ENCODE peak calls at places on chromosomes 13 and 19, in four cellular contexts. One of them, this sample, is unnamed.

GRCh38 chr13:99722931-99723330 is 221.7 kb downstream of the TM9SF2 start:
- DNase-seq in K562: no peak
- DNase-seq in HCT116: no peak
- DNase-seq in GM12878: peak; percentile 37
- DNase-seq in this sample: no peak

GRCh38 chr19:46896076-46896794 is 35.4 kb downstream of the ARHGAP35 start:
- DNase-seq in HCT116: no peak
- DNase-seq in GM12878: no peak
- DNase-seq in K562: no peak
- DNase-seq in this sample: no peak

GRCh38 chr19:38506723-38507550 is 73.4 kb downstream of the RYR1 start:
- DNase-seq in HCT116: peak; percentile 95
- DNase-seq in GM12878: peak; percentile 63
- DNase-seq in K562: peak; percentile 99
- DNase-seq in this sample: peak; percentile 99

GRCh38 chr13:111166882-111167281 is 51.8 kb downstream of the ARHGEF7 start:
- DNase-seq in GM12878: no peak
- DNase-seq in HCT116: no peak
- DNase-seq in K562: no peak
- DNase-seq in this sample: no peak

GRCh38 chr13:63167699-63168337 is 1752.2 kb upstream of the PCDH20 start:
- DNase-seq in K562: no peak
- DNase-seq in HCT116: no peak
- DNase-seq in GM12878: no peak
- DNase-seq in this sample: no peak

GRCh38 chr13:92734545-92734944 is 492.1 kb upstream of the GPC6 start:
- DNase-seq in GM12878: no peak
- DNase-seq in K562: no peak
- DNase-seq in HCT116: no peak
- DNase-seq in this sample: no peak

GRCh38 chr13:104086205-104086604 is 1020.0 kb upstream of the SLC10A2 start:
- DNase-seq in GM12878: no peak
- DNase-seq in HCT116: no peak
- DNase-seq in K562: no peak
- DNase-seq in this sample: peak; percentile 20

GRCh38 chr19:45994456-45994988 is 745 bp upstream of the CCDC61 start:
- DNase-seq in GM12878: no peak
- DNase-seq in HCT116: no peak
- DNase-seq in K562: no peak
- DNase-seq in this sample: no peak

GRCh38 chr19:55253842-55254624 is 4.8 kb downstream of the PPP6R1 start:
- DNase-seq in HCT116: no peak
- DNase-seq in GM12878: peak; percentile 77
- DNase-seq in K562: no peak
- DNase-seq in this sample: no peak

GRCh38 chr19:52138614-52139290 is 986 bp downstream of the ZNF616 start:
- DNase-seq in GM12878: no peak
- DNase-seq in HCT116: no peak
- DNase-seq in K562: peak; percentile 69
- DNase-seq in this sample: peak; percentile 61

DNA sequence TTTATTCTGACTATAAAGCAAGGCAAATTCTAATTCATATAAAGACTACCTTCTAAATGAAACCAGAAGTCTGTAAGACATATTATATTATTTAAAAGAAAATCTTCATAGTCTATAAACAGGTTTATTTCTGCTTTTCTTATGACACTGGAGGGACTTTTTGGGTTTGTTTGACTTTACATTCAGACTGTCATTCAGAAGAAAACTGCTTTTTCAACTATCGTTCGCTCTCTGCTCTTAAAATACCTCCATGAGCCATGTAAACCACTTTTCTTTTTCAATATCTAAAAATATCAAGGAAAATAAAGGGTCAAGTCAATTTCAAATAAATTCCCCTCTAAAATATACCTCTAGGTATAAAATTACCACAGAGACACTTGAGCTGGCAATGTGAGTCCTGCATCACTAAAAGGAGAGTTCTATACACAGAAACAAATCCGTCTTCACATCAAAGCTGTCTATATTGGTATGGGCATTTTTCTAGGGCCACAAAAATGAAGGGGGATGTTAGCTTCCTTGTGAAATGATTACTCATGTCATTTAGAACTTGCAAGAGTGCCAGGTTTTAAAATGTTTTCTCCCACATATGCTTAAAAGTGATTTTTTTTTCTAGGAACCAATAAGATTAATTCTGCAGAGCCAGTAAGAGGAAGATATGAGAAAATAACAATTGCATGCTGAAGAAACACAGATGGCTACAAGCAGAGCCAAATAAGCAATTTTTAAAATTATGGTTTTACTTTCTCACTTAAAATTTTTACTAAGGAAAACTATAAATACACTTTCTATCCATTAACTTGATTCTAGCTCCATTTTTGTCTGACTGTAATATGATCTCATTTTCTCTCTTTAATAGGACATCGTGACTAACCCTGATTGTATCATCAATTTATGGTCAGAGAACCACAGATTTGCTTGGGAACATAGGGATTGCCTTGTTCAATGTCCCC is 181.8 kb downstream of the TBC1D4 start:
- DNase-seq in GM12878: peak; percentile 67
- DNase-seq in K562: no peak
- DNase-seq in HCT116: no peak
- DNase-seq in this sample: peak; percentile 3
- TF ChIP-seq ZBTB33 in GM12878: no peak
- TF ChIP-seq ZBTB33 in K562: no peak
- TF ChIP-seq ZBTB33 in HCT116: no peak
- TF ChIP-seq ZBTB33 in this sample: no peak

DNA sequence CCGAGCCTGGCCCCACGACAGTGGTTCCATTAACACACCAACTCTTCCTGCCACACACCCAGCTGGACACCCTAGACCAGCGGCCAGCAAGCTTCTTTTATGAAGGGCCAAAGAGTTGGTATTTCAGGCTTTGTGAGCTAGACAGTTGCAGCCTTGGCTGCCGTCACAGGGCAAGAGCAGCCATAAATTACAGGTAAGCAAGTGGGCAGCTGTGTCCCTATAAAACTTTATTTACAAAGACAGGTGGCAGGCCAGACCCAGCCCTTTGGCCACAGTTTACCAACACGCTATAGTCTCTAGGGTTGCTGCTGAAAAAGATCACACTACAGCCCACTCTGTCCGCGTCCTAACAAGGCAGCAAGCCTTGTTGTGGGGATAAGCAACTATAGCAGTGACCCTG is 13.3 kb downstream of the ELL start:
- DNase-seq in HCT116: no peak
- DNase-seq in GM12878: no peak
- DNase-seq in K562: no peak
- DNase-seq in this sample: no peak
- TF ChIP-seq ZBTB33 in HCT116: no peak
- TF ChIP-seq ZBTB33 in GM12878: no peak
- TF ChIP-seq ZBTB33 in K562: no peak
- TF ChIP-seq ZBTB33 in this sample: no peak

GRCh38 chr13:83620535-83621220 is 261.6 kb downstream of the SLITRK1 start:
- DNase-seq in HCT116: peak; percentile 13
- DNase-seq in GM12878: no peak
- DNase-seq in K562: no peak
- DNase-seq in this sample: no peak
- TF ChIP-seq ZBTB33 in HCT116: no peak
- TF ChIP-seq ZBTB33 in GM12878: no peak
- TF ChIP-seq ZBTB33 in K562: no peak
- TF ChIP-seq ZBTB33 in this sample: no peak

GRCh38 chr19:35294328-35294727 is 2.4 kb downstream of the MAG start:
- DNase-seq in HCT116: no peak
- DNase-seq in K562: no peak
- DNase-seq in GM12878: no peak
- DNase-seq in this sample: no peak
- TF ChIP-seq ZBTB33 in HCT116: no peak
- TF ChIP-seq ZBTB33 in K562: no peak
- TF ChIP-seq ZBTB33 in GM12878: no peak
- TF ChIP-seq ZBTB33 in this sample: no peak

GRCh38 chr13:59112375-59112774 is 1051.4 kb downstream of the DIAPH3 start:
- DNase-seq in GM12878: no peak
- DNase-seq in HCT116: no peak
- DNase-seq in K562: no peak
- DNase-seq in this sample: peak; percentile 5

DNA sequence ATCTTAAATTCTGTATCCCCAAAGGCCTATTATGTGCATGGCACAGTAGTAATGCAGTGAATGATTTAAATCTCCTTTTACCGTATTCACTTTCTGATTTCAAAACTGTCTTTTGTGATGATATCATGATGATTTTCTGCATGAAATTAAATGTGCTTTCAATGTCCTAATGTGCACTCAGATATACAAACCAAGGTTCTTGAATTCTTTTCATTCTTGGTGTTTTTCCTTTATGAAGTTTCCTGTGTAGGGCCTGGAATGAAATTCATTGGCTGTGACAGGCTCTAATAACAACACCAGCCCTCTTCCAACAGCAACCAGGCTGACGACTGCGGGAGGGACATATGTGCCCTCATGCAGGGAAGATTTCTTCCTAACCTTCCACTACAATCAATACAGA is 1052.0 kb downstream of the DIAPH3 start:
- DNase-seq in GM12878: no peak
- DNase-seq in HCT116: no peak
- DNase-seq in K562: no peak
- DNase-seq in this sample: no peak
- TF ChIP-seq ZBTB33 in GM12878: no peak
- TF ChIP-seq ZBTB33 in HCT116: no peak
- TF ChIP-seq ZBTB33 in K562: no peak
- TF ChIP-seq ZBTB33 in this sample: no peak

DNA sequence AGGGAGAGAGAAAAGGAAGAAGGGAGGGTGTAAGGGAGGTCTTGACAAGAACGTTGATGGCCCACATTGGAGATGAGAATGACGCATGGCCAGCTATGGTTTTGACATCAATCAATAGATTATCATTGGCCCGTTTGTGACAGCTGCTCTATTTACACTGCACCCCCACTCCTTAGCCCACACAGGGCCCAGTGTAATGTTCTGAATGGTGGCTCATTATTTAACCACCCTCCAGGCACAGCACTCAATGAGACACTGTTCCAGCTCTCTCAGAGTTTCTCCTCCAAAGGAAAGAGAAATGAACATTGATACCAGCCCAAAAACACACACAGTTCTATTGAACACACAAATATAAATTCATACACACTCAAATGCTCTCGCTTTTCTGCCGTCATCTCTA is 173.0 kb upstream of the IPO5 start:
- DNase-seq in HCT116: no peak
- DNase-seq in K562: no peak
- DNase-seq in GM12878: no peak
- DNase-seq in this sample: no peak
- TF ChIP-seq ZBTB33 in HCT116: no peak
- TF ChIP-seq ZBTB33 in K562: no peak
- TF ChIP-seq ZBTB33 in GM12878: no peak
- TF ChIP-seq ZBTB33 in this sample: no peak

GRCh38 chr13:33509642-33510229 is 224.2 kb upstream of the STARD13 start:
- DNase-seq in K562: no peak
- DNase-seq in GM12878: no peak
- DNase-seq in HCT116: no peak
- DNase-seq in this sample: no peak
- TF ChIP-seq ZBTB33 in K562: no peak
- TF ChIP-seq ZBTB33 in GM12878: no peak
- TF ChIP-seq ZBTB33 in HCT116: no peak
- TF ChIP-seq ZBTB33 in this sample: no peak

DNA sequence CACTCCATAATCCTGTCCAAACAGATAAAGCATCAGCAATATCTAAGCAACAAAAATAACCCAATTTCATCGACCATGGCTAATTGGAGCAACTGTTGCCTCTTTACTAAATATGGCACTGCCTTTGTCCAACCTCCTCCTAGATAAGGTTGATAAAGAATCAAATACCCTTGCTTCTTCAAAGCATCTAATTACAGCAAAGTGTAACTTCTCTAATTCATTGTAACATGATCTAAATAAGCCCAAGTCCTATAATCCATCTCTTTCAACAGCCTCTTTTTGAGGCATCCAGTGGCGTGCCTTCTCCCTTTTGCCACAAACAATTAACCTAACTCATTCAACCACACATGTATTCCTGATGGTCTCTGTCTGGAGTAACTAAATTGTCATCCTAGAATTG is 81.7 kb upstream of the KLHL1 start:
- DNase-seq in K562: no peak
- DNase-seq in HCT116: no peak
- DNase-seq in GM12878: no peak
- DNase-seq in this sample: no peak
- TF ChIP-seq ZBTB33 in K562: no peak
- TF ChIP-seq ZBTB33 in HCT116: no peak
- TF ChIP-seq ZBTB33 in GM12878: no peak
- TF ChIP-seq ZBTB33 in this sample: no peak

GRCh38 chr19:16571689-16572331 is 405 bp downstream of the SLC35E1 start:
- DNase-seq in K562: peak; percentile 44
- DNase-seq in HCT116: no peak
- DNase-seq in GM12878: no peak
- DNase-seq in this sample: no peak
- TF ChIP-seq ZBTB33 in K562: no peak
- TF ChIP-seq ZBTB33 in HCT116: no peak
- TF ChIP-seq ZBTB33 in GM12878: no peak
- TF ChIP-seq ZBTB33 in this sample: no peak

This sample was measured in SK-N-SH.